ENCODE peak calls at places on chromosomes 6 and 20, in four cellular contexts. S, R, Z and I are unnamed samples.

GRCh38 chr20:49508435-49509199 is 26.1 kb upstream of the KCNB1 start:
- DNase-seq in S (peak), R (no peak), Z (no peak), I (no peak)

GRCh38 chr20:39107741-39108140 is 145.6 kb downstream of the DHX35 start:
- DNase-seq in S (no peak), R (no peak), Z (no peak), I (no peak)

GRCh38 chr20:34093895-34094294 is 18.1 kb downstream of the EIF2S2 start:
- DNase-seq in S (no peak), R (no peak), Z (no peak), I (no peak)

GRCh38 chr6:69026243-69026642 is 391.2 kb downstream of the ADGRB3 start:
- DNase-seq in S (no peak), R (no peak), Z (no peak), I (no peak)

GRCh38 chr6:4858194-4859028 is 82.2 kb downstream of the CDYL start:
- DNase-seq in S (no peak), R (no peak), Z (no peak), I (no peak)

GRCh38 chr6:151485616-151486015 is 8.2 kb upstream of the CCDC170 start:
- DNase-seq in S (no peak), R (no peak), Z (no peak), I (no peak)

GRCh38 chr6:133769463-133769862 is 119.5 kb upstream of the TCF21 start:
- DNase-seq in S (no peak), R (no peak), Z (no peak), I (no peak)

GRCh38 chr6:32239462-32239861 is 15.6 kb upstream of the NOTCH4 start:
- DNase-seq in S (no peak), R (no peak), Z (no peak), I (no peak)

GRCh38 chr6:12293234-12293930 is 3.2 kb downstream of the EDN1 start:
- DNase-seq in S (no peak), R (no peak), Z (no peak), I (no peak)

GRCh38 chr6:13915566-13916229 is 9.1 kb upstream of the RNF182 start:
- DNase-seq in S (no peak), R (no peak), Z (no peak), I (no peak)

DNA sequence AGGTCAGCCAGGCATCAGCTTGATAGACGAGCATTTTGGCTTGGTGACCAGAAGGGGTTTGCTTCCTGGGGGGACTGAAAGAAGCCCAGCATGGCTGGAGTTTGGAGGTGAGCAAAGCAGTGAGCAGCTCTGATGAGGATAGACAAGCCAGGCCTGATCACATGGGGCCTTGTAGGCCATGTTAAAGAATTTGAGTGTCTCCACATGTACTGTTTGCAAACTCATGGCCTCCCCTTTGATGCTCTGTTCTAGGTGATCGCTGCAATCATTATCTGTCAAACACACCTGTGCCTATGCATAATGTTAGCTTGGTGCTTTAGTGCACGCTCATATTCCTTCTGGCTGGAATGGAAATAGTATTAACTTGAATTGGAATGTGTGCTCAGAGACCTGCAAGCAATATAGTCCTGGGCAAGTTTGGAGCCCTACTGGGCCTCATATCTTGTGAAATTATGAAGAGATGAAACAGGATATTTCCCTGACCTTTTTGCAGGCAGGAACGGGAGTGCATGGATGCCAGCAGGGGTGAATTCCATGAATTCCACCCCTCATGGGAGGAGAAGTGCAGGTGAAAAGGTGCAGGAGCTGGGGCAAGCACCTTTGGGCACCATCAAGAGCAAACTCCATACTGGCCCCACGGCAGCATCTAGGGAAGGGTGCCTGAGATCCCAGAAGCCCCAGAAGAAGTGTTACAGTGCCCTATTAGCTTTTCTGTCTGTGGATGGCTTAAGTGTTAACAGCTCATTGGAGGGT is 480.5 kb downstream of the EPM2A start:
- DNase-seq in S (no peak), R (no peak), Z (no peak), I (no peak)
- TF ChIP-seq CTCF in S (no peak), R (no peak), Z (no peak), I (no peak)

DNA sequence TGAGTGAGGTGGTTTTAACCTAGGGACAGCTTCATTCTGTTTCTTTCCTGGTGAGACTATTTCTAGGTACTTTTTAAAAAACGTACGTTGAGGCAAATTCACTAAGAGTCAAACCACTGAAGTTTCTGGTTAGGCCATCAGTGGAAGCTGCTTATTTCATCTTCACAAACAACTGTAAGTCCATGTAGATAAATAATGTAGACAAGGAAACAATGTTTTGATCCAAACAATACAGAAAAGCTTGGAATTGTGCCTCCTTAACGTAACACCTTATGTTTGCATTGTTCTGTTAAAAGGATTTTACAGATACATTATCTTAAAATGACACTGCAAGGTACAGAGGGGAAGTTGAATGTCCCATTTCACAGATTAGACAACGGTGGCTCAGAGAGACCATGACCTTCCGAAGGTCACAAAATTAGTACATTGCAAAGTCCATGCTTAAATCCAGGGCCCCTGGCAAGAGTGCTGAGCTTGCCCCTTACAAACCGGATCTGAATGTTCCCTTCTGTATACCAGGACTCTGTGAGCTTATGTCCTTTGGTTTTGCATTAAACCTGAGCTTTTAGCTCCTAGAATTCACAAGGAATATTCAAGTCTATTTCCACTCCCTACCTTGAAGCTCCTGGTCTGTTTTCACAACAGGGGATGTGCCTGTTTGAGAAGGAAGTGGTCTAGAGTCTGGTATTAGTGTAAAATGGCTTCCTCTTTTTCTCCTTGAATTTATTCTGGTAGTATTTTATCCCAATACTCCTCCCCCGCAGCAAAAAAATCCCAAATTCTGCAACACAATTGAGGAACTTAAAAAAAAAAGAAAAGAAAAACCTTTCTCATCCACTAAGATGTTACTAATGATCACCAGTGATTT is 28.8 kb upstream of the ZNF217 start:
- DNase-seq in S (peak), R (peak), Z (no peak), I (no peak)
- H3K4me3 ChIP-seq in S (peak), R (no peak), Z (no peak), I (no peak)

GRCh38 chr20:44056010-44056698 is 130.8 kb downstream of the JPH2 start:
- DNase-seq in S (peak), R (peak), Z (no peak), I (no peak)
- TF ChIP-seq CTCF in S (peak), R (no peak), Z (peak), I (peak)

GRCh38 chr20:35660122-35660937 is 4.4 kb downstream of the CPNE1 start:
- DNase-seq in S (no peak), R (no peak), Z (no peak), I (no peak)
- H3K4me3 ChIP-seq in S (no peak), R (peak), Z (no peak), I (no peak)

GRCh38 chr6:168458101-168458500 is 17.1 kb downstream of the SMOC2 start:
- DNase-seq in S (no peak), R (no peak), Z (no peak), I (no peak)
- TF ChIP-seq CTCF in S (no peak), R (no peak), Z (no peak), I (no peak)

GRCh38 chr20:35226126-35226774 is at the start of gene MMP24:
- DNase-seq in S (no peak), R (no peak), Z (no peak), I (no peak)

GRCh38 chr20:35226775-35227681 is 538 bp downstream of the MMP24 start:
- DNase-seq in S (peak), R (peak), Z (peak), I (peak)

GRCh38 chr20:35223941-35224340 is 2.5 kb upstream of the MMP24 start:
- DNase-seq in S (no peak), R (no peak), Z (no peak), I (no peak)

GRCh38 chr20:35224536-35224935 is 2.0 kb upstream of the MMP24 start:
- DNase-seq in S (no peak), R (no peak), Z (no peak), I (no peak)

DNA sequence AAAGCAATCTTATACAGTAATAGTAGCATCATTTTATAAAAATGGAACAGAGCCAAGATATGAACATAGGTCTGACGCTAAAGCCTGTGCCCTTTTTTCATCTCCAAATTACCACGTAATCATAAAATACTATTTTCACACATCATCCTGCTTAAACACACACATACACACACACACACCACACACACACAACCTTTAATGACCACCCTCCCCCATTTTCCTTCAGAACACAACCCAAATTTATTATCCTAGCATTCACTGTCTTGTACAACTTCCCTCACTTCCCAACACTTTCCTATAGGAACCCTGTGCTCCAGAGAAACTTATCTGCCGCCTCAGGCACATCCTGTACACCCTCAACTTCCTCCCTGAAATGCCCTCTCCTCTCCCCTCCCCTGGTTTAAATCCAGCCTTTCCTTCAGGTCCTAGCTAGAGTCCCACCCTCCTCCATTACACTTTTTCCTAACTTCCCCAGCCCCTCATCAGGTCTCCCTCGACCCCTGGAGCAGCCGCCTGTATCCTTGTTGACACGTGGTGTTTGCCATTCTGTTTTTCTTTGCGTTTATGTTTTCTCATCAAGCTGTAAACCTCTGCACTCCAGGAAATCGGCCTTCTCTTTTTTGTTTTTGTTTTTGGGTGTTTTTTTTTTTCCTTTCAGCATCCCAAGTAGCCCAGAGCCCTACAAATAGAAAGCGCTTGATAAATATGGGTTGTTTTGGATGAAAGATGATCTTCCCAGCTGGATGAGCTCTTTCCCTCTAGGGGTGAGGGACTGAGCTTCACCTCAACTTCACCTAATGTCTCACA is 968 bp upstream of the MMP24 start:
- DNase-seq in S (no peak), R (no peak), Z (no peak), I (no peak)
- H3K4me3 ChIP-seq in S (no peak), R (no peak), Z (no peak), I (no peak)

GRCh38 chr6:74574794-74575193 is 631.1 kb downstream of the COL12A1 start:
- DNase-seq in S (peak), R (no peak), Z (no peak), I (no peak)
- TF ChIP-seq CTCF in S (peak), R (no peak), Z (peak), I (peak)

GRCh38 chr20:59139998-59140397 is 23.6 kb upstream of the ZNF831 start:
- DNase-seq in S (no peak), R (no peak), Z (no peak), I (no peak)
- H3K4me3 ChIP-seq in S (no peak), R (no peak), Z (no peak), I (no peak)

GRCh38 chr6:139376604-139377218 is 2.3 kb upstream of the CITED2 start:
- DNase-seq in S (peak), R (peak), Z (peak), I (no peak)
- TF ChIP-seq CTCF in S (no peak), R (no peak), Z (peak), I (peak)

GRCh38 chr6:170178561-170179477 is 112.1 kb downstream of the DLL1 start:
- DNase-seq in S (no peak), R (peak), Z (no peak), I (peak)
- H3K4me3 ChIP-seq in S (no peak), R (no peak), Z (no peak), I (no peak)